ENCODE peak calls at places on chromosomes 6 and 20, in nine cellular contexts. I is MM.1S; E is IMR-90; J is tibial artery; M is CD8-positive, alpha-beta memory T cell; Q is GM23338; W is small intestine; G is mesendoderm; V is kidney. U is an unnamed sample.

GRCh38 chr20:5835234-5835845 is 85.1 kb downstream of the SHLD1 start:
- DNase-seq in M (no peak), J (no peak), W (peak), V (no peak), Q (no peak), E (peak), G (no peak), I (no peak), U (peak)

GRCh38 chr6:21891065-21891464 is 297.5 kb downstream of the SOX4 start:
- DNase-seq in M (no peak), Q (peak), E (no peak), J (no peak), I (no peak), W (no peak), G (no peak), V (no peak), U (no peak)

GRCh38 chr6:150169609-150170008 is 26.8 kb downstream of the PPP1R14C start:
- DNase-seq in E (peak), W (no peak), J (no peak), I (no peak), M (no peak), V (no peak), Q (no peak), G (no peak), U (no peak)

GRCh38 chr6:136846046-136846445 is 23.7 kb downstream of the PEX7 start:
- DNase-seq in M (peak), G (peak), E (peak), Q (peak), J (no peak), W (peak), I (peak), V (no peak), U (no peak)

GRCh38 chr6:35038076-35038475 is 103.1 kb downstream of the TCP11 start:
- DNase-seq in J (no peak), G (peak), I (no peak), Q (peak), E (no peak), M (no peak), V (no peak), W (no peak), U (no peak)

GRCh38 chr6:6434151-6434550 is 113.7 kb upstream of the F13A1 start:
- DNase-seq in V (no peak), E (no peak), G (no peak), J (no peak), M (no peak), W (no peak), Q (no peak), I (no peak), U (no peak)

GRCh38 chr6:105192707-105193465 is 13.1 kb upstream of the POPDC3 start:
- DNase-seq in J (no peak), E (peak), V (no peak), I (no peak), W (no peak), G (no peak), M (no peak), Q (no peak), U (no peak)

GRCh38 chr6:89862281-89862680 is 32.0 kb upstream of the GJA10 start:
- DNase-seq in G (no peak), Q (no peak), M (no peak), I (no peak), E (no peak), V (no peak), J (no peak), W (no peak), U (no peak)

GRCh38 chr6:64012351-64013060 is 376.9 kb downstream of the PHF3 start:
- DNase-seq in I (peak), Q (peak), W (no peak), M (no peak), E (peak), G (peak), J (no peak), V (no peak), U (no peak)

GRCh38 chr20:41340327-41341055 is at the start of gene LPIN3:
- DNase-seq in G (peak), J (peak), V (peak), E (peak), M (peak), W (peak), I (peak), Q (peak), U (peak)

GRCh38 chr6:42742116-42742894 is 3.6 kb downstream of the TBCC start:
- DNase-seq in I (no peak), W (no peak), M (no peak), Q (no peak), E (peak), G (no peak), J (no peak), V (no peak), U (no peak)

GRCh38 chr20:52446421-52447231 is 255.0 kb upstream of the ZFP64 start:
- DNase-seq in G (no peak), M (no peak), J (no peak), W (no peak), E (peak), Q (no peak), V (no peak), I (no peak), U (no peak)

GRCh38 chr6:122839477-122839876 is 50.4 kb downstream of the SMPDL3A start:
- DNase-seq in Q (peak), W (peak), G (peak), J (no peak), E (peak), I (peak), V (no peak), M (peak), U (no peak)

GRCh38 chr6:42131531-42131930 is 10.9 kb downstream of the C6orf132 start:
- DNase-seq in E (peak), M (no peak), I (no peak), W (no peak), V (no peak), J (no peak), Q (no peak), G (no peak), U (no peak)

GRCh38 chr20:59320850-59321631 is 20.6 kb downstream of the EDN3 start:
- DNase-seq in E (no peak), G (no peak), J (no peak), W (no peak), Q (no peak), I (no peak), V (no peak), M (no peak), U (no peak)

GRCh38 chr6:99192561-99192960 is 156.9 kb downstream of the FAXC start:
- DNase-seq in G (no peak), V (no peak), M (no peak), Q (no peak), E (no peak), J (no peak), I (no peak), W (no peak), U (no peak)

GRCh38 chr6:133504761-133505160 is 263.6 kb downstream of the EYA4 start:
- DNase-seq in E (no peak), M (no peak), Q (no peak), J (no peak), I (no peak), W (no peak), G (no peak), V (no peak), U (no peak)

GRCh38 chr6:34066772-34067770 is 78.8 kb downstream of the GRM4 start:
- DNase-seq in G (no peak), E (no peak), V (no peak), J (no peak), Q (no peak), W (no peak), M (no peak), I (no peak), U (no peak)

GRCh38 chr20:51500936-51501335 is 41.6 kb downstream of the NFATC2 start:
- DNase-seq in I (no peak), E (no peak), M (peak), G (no peak), W (peak), Q (no peak), J (no peak), V (no peak), U (peak)

GRCh38 chr20:47189060-47189459 is 167.4 kb downstream of the ZMYND8 start:
- DNase-seq in M (no peak), I (no peak), W (no peak), G (no peak), J (no peak), E (no peak), Q (no peak), V (no peak), U (no peak)

GRCh38 chr6:31966506-31966905 is 5.4 kb downstream of the DXO start:
- DNase-seq in E (no peak), V (no peak), Q (no peak), I (no peak), W (no peak), M (no peak), G (no peak), J (no peak), U (no peak)

GRCh38 chr6:132298344-132298949 is 102.8 kb downstream of the MOXD1 start:
- DNase-seq in G (peak), V (no peak), J (no peak), W (peak), Q (peak), M (no peak), I (peak), E (peak), U (no peak)

GRCh38 chr6:40342674-40343230 is 244.4 kb downstream of the LRFN2 start:
- DNase-seq in E (no peak), G (no peak), Q (no peak), J (peak), W (no peak), M (no peak), V (no peak), I (no peak), U (no peak)

GRCh38 chr6:29792123-29793035 is 35.2 kb upstream of the HLA-G start:
- DNase-seq in J (peak), G (peak), E (no peak), V (peak), I (peak), Q (peak), W (peak), M (peak), U (peak)

GRCh38 chr6:5274231-5274630 is 12.9 kb downstream of the FARS2 start:
- DNase-seq in E (no peak), W (no peak), Q (no peak), I (no peak), G (no peak), J (no peak), M (no peak), V (no peak), U (no peak)

GRCh38 chr6:128648022-128648598 is 127.7 kb upstream of the PTPRK start:
- DNase-seq in M (no peak), I (no peak), Q (no peak), V (no peak), G (no peak), E (no peak), J (no peak), W (no peak), U (no peak)
- H3K27ac ChIP-seq in M (no peak), I (no peak), Q (no peak), V (no peak), G (no peak), E (no peak), J (no peak), W (no peak), U (no peak)

GRCh38 chr6:36610041-36610440 is 15.9 kb downstream of the SRSF3 start:
- DNase-seq in M (no peak), G (no peak), V (no peak), E (no peak), W (no peak), I (no peak), J (peak), Q (no peak), U (no peak)

GRCh38 chr6:36607782-36608386 is 13.7 kb downstream of the SRSF3 start:
- DNase-seq in V (no peak), E (no peak), J (peak), Q (no peak), G (no peak), M (no peak), W (no peak), I (no peak), U (no peak)

GRCh38 chr6:36610576-36611336 is 16.6 kb downstream of the SRSF3 start:
- DNase-seq in Q (no peak), I (no peak), V (no peak), E (no peak), W (no peak), M (no peak), G (no peak), J (peak), U (no peak)

GRCh38 chr6:36608788-36609563 is 14.8 kb downstream of the SRSF3 start:
- DNase-seq in J (peak), M (no peak), W (peak), V (no peak), Q (no peak), E (no peak), I (no peak), G (no peak), U (no peak)

DNA sequence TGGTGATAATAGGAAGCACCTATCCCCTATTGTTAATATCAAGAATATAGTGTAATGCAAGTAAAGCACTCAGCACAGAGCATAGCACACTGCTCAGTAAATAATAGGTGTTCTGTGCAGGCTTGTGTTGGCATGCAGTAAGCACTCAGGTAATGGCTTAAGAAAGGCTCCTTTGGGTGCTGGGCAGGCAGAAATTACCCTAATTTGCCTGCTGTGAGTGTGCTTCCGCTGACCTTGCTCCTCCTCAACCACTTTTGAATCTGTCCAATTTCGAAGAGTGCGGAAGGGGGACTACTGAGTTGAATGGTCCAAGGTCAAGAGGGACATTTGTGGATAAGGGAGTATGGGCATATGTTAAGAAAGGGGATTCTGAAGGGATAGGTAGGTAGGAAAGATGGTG is 15.4 kb downstream of the SRSF3 start:
- DNase-seq in I (no peak), Q (no peak), J (no peak), G (no peak), M (no peak), W (no peak), V (no peak), E (no peak), U (no peak)
- H3K27ac ChIP-seq in I (peak), Q (peak), J (no peak), G (no peak), M (no peak), W (no peak), V (no peak), E (no peak), U (no peak)

GRCh38 chr20:4815618-4816017 is 93.9 kb downstream of the PRND start:
- DNase-seq in Q (no peak), G (no peak), M (no peak), V (peak), W (no peak), J (peak), I (no peak), E (no peak), U (no peak)

GRCh38 chr20:4817230-4817671 is 95.5 kb downstream of the PRND start:
- DNase-seq in G (no peak), E (no peak), M (no peak), I (no peak), J (no peak), Q (no peak), W (no peak), V (peak), U (no peak)

GRCh38 chr20:4819901-4820300 is 98.2 kb downstream of the PRND start:
- DNase-seq in J (peak), I (no peak), E (no peak), Q (no peak), G (no peak), V (peak), M (no peak), W (no peak), U (no peak)

GRCh38 chr20:4821590-4821989 is 99.9 kb downstream of the PRND start:
- DNase-seq in Q (no peak), M (no peak), V (peak), E (no peak), I (no peak), G (no peak), J (peak), W (no peak), U (no peak)

DNA sequence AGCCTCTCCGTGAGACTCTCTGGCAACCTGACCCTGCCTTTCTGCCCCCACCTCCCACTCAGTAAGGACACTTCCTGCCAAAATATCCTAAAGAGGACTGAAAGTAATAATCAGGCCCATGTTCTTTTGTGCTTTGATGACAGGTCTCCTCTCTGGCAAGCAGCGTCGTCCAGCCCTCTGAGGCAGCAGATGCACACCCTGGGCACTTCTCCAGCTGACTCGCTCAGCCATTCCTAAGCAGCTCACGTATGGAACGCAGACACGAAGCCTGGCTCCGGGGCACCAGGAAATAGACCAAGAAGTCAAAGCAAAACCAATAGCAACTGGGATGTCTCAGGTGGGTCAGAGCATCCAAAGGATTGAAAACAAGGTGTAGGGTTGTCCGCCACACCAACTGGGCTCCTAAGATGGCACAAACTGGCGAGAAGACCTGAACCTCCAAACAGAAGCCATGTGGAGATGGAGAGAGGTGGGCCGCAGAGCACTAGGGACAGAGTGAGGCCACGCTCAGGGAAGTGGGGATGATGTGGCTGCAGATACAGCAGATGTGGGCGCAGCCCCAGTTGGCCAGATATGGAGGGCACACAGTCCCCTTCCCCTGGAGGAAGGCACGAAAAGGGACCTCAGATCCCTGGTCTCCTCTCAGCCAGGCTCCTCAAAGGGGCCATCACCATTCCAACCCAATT is 99.3 kb downstream of the PRND start:
- DNase-seq in J (peak), E (peak), M (no peak), G (no peak), V (peak), Q (no peak), I (no peak), W (no peak), U (no peak)
- H3K27ac ChIP-seq in J (no peak), E (peak), M (no peak), G (no peak), V (no peak), Q (no peak), I (no peak), W (no peak), U (no peak)

GRCh38 chr6:16582437-16583150 is 178.7 kb downstream of the ATXN1 start:
- DNase-seq in G (no peak), V (no peak), Q (no peak), M (no peak), E (no peak), J (no peak), I (no peak), W (peak), U (no peak)
- H3K27ac ChIP-seq in G (no peak), V (no peak), Q (no peak), M (no peak), E (no peak), J (no peak), I (no peak), W (peak), U (no peak)

GRCh38 chr20:23233341-23233740 is 117.2 kb upstream of the NXT1 start:
- DNase-seq in I (no peak), Q (no peak), J (no peak), E (no peak), G (no peak), V (no peak), M (no peak), W (no peak), U (no peak)

GRCh38 chr20:23232219-23232581 is 118.4 kb upstream of the NXT1 start:
- DNase-seq in M (no peak), I (no peak), W (no peak), J (no peak), G (no peak), Q (no peak), V (no peak), E (no peak), U (no peak)

GRCh38 chr20:23234311-23235078 is 116.1 kb upstream of the NXT1 start:
- DNase-seq in I (no peak), M (no peak), E (peak), J (no peak), W (no peak), V (no peak), G (no peak), Q (no peak), U (no peak)

GRCh38 chr20:23231561-23232218 is 118.9 kb upstream of the NXT1 start:
- DNase-seq in J (no peak), W (no peak), E (peak), G (peak), Q (no peak), M (no peak), I (no peak), V (no peak), U (no peak)

DNA sequence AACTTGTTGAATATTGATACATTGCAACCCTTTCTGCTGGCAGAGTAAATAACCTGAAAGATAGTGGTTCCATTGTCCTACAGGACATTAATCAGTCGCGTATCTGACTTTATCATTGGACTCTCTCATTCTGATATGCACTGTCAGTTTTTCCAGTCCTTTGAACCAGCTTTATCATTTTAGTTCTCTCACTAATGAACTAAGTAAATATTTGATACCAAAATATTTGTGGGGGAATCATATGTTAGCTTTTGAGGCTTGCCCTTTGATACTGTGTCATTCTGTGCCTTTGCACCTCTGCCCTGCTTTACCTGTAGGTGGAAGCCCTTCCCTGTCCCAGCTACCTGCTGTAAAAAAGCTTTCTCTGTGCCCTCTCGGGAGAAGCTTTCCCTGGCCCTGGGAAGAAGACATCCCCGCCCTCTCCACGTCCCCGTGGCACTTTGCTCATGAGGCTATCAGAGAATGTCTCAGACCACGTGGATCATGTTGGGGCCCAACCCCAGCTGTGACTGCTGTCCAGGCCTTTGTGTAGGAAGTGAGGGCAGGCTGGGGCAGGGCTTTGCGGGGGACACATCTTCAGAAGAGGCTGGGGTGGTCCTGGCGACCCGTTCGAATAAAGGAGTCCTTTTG is 117.8 kb upstream of the NXT1 start:
- DNase-seq in G (no peak), E (no peak), M (no peak), J (no peak), W (peak), I (no peak), Q (no peak), V (no peak), U (no peak)
- H3K27ac ChIP-seq in G (no peak), E (no peak), M (no peak), J (no peak), W (no peak), I (no peak), Q (no peak), V (no peak), U (no peak)

GRCh38 chr20:9492067-9492466 is 22.3 kb upstream of the LAMP5 start:
- DNase-seq in E (peak), I (no peak), J (no peak), V (no peak), M (no peak), G (no peak), W (no peak), Q (no peak), U (no peak)
- H3K27ac ChIP-seq in E (no peak), I (no peak), J (no peak), V (no peak), M (no peak), G (no peak), W (no peak), Q (no peak), U (no peak)

GRCh38 chr6:154596701-154597100 is 86.2 kb upstream of the CNKSR3 start:
- DNase-seq in E (no peak), J (no peak), V (no peak), I (no peak), M (no peak), Q (no peak), W (no peak), G (no peak), U (no peak)

GRCh38 chr6:154594474-154595198 is 84.2 kb upstream of the CNKSR3 start:
- DNase-seq in G (no peak), M (no peak), W (no peak), Q (no peak), V (no peak), I (no peak), J (no peak), E (no peak), U (no peak)

GRCh38 chr6:154598403-154598802 is 87.9 kb upstream of the CNKSR3 start:
- DNase-seq in M (no peak), Q (peak), W (no peak), V (no peak), G (peak), E (no peak), I (no peak), J (no peak), U (no peak)

GRCh38 chr6:154595538-154595937 is 85.1 kb upstream of the CNKSR3 start:
- DNase-seq in M (no peak), Q (no peak), E (no peak), J (no peak), V (no peak), W (no peak), I (no peak), G (no peak), U (no peak)

GRCh38 chr6:154595997-154596396 is 85.5 kb upstream of the CNKSR3 start:
- DNase-seq in J (no peak), G (no peak), I (no peak), V (no peak), W (no peak), M (no peak), E (no peak), Q (peak), U (no peak)
- H3K27ac ChIP-seq in J (no peak), G (no peak), I (no peak), V (no peak), W (no peak), M (no peak), E (no peak), Q (no peak), U (no peak)

GRCh38 chr6:138958595-138958994 is 29.5 kb downstream of the REPS1 start:
- DNase-seq in V (no peak), Q (no peak), G (no peak), W (no peak), M (no peak), E (no peak), I (no peak), J (no peak), U (no peak)
- H3K27ac ChIP-seq in V (no peak), Q (peak), G (no peak), W (no peak), M (no peak), E (no peak), I (no peak), J (no peak), U (no peak)